ENCODE peak calls at places on chromosomes 5 and 9, in seven cellular contexts. T, H, Q, Z, U, I and A are unnamed samples. For H3K4me1, the result is how much of the 10 kb centered on the place peaks cover.

GRCh38 chr9:135100241-135101067 is 13.0 kb downstream of the OLFM1 start:
- DNase-seq in H (no peak), I (no peak), Z (no peak), Q (no peak), T (no peak), U (no peak), A (peak)

GRCh38 chr9:77523891-77524290 is 124.2 kb downstream of the GNA14 start:
- DNase-seq in Z (peak), U (no peak), I (no peak), T (no peak), Q (no peak), H (no peak), A (no peak)

GRCh38 chr9:7756088-7756487 is 43.5 kb downstream of the DMAC1 start:
- DNase-seq in U (no peak), Q (no peak), H (peak), I (no peak), T (no peak), Z (no peak), A (no peak)

GRCh38 chr5:132785355-132785754 is 8.3 kb upstream of the SEPTIN8 start:
- DNase-seq in U (no peak), Q (no peak), T (no peak), I (no peak), H (no peak), Z (no peak), A (no peak)

GRCh38 chr5:65819215-65819904 is 97.4 kb downstream of the NLN start:
- DNase-seq in I (no peak), Q (no peak), H (no peak), Z (no peak), T (no peak), U (no peak), A (no peak)

GRCh38 chr9:38708759-38709158 is 11.2 kb downstream of the FAM240B start:
- DNase-seq in T (no peak), I (no peak), Q (no peak), H (no peak), Z (no peak), U (no peak), A (no peak)

GRCh38 chr5:55557123-55557522 is 22.4 kb upstream of the PLPP1 start:
- DNase-seq in Q (no peak), H (no peak), I (no peak), U (no peak), T (no peak), Z (no peak), A (no peak)

GRCh38 chr5:43316421-43316820 is 3.2 kb upstream of the HMGCS1 start:
- DNase-seq in H (no peak), I (no peak), U (no peak), Q (no peak), T (no peak), Z (no peak), A (no peak)

GRCh38 chr9:2340046-2340760 is 281.4 kb upstream of the VLDLR start:
- DNase-seq in I (no peak), U (no peak), H (no peak), T (no peak), Z (no peak), Q (no peak), A (no peak)

GRCh38 chr9:97924386-97924785 is 2.1 kb upstream of the TRMO start:
- DNase-seq in I (no peak), U (no peak), Q (no peak), T (no peak), Z (no peak), H (no peak), A (no peak)

GRCh38 chr5:50476549-50476948 is 35.5 kb upstream of the EMB start:
- DNase-seq in Z (no peak), I (no peak), U (no peak), T (no peak), Q (no peak), H (no peak), A (no peak)

GRCh38 chr5:80238778-80239679 is 16.8 kb downstream of the SERINC5 start:
- DNase-seq in Q (no peak), T (no peak), U (peak), H (no peak), I (peak), Z (no peak), A (peak)

GRCh38 chr9:98317134-98317857 is 61.8 kb upstream of the TBC1D2 start:
- DNase-seq in T (no peak), H (no peak), I (no peak), Q (no peak), U (no peak), Z (no peak), A (no peak)

GRCh38 chr5:38401145-38401544 is 142.8 kb downstream of the EGFLAM start:
- DNase-seq in Z (no peak), T (no peak), U (no peak), H (no peak), Q (no peak), I (no peak), A (no peak)

GRCh38 chr9:108296056-108296455 is 559.7 kb downstream of the ACTL7B start:
- DNase-seq in U (no peak), Z (no peak), H (no peak), I (no peak), Q (no peak), T (no peak), A (no peak)

GRCh38 chr9:35556781-35557180 is 48.3 kb upstream of the TESK1 start:
- DNase-seq in T (no peak), U (no peak), H (no peak), I (no peak), Z (no peak), Q (no peak), A (no peak)

GRCh38 chr5:16568875-16569580 is 47.8 kb downstream of the RETREG1 start:
- DNase-seq in H (no peak), T (no peak), Z (no peak), I (peak), Q (no peak), U (no peak), A (no peak)

GRCh38 chr9:36214571-36214970 is 23.9 kb downstream of the CLTA start:
- DNase-seq in I (no peak), Q (no peak), Z (no peak), U (no peak), T (no peak), H (no peak), A (no peak)

GRCh38 chr5:7828269-7828668 is 22.7 kb downstream of the CFAP90 start:
- DNase-seq in U (no peak), I (peak), H (no peak), Q (no peak), T (no peak), Z (no peak), A (peak)

GRCh38 chr5:7754997-7755596 is 95.8 kb downstream of the CFAP90 start:
- DNase-seq in H (no peak), U (peak), T (no peak), Q (peak), Z (peak), I (no peak), A (peak)

GRCh38 chr5:44536650-44537260 is 147.5 kb upstream of the FGF10 start:
- DNase-seq in U (no peak), H (no peak), I (no peak), Q (peak), Z (peak), T (no peak), A (peak)

GRCh38 chr9:130254753-130255637 is 10.6 kb upstream of the HMCN2 start:
- DNase-seq in Q (no peak), T (no peak), H (no peak), Z (no peak), U (no peak), I (no peak), A (no peak)

GRCh38 chr9:137406876-137407589 is 15.9 kb downstream of the EXD3 start:
- DNase-seq in T (peak), Q (no peak), I (peak), Z (peak), U (peak), H (peak), A (peak)

GRCh38 chr9:124122813-124123462 is 111.4 kb downstream of the LHX2 start:
- DNase-seq in H (no peak), U (no peak), Z (no peak), Q (no peak), I (no peak), T (no peak), A (no peak)

GRCh38 chr5:71923755-71924154 is 183.5 kb upstream of the MAP1B start:
- DNase-seq in U (no peak), H (no peak), I (no peak), Z (no peak), T (no peak), Q (no peak), A (no peak)

GRCh38 chr9:76423216-76424177 is 29.3 kb upstream of the RFK start:
- DNase-seq in Q (no peak), U (no peak), I (no peak), Z (peak), T (no peak), H (peak), A (no peak)

GRCh38 chr5:149635394-149635793 is 54.1 kb downstream of the ARHGEF37 start:
- DNase-seq in U (no peak), T (no peak), I (no peak), Q (no peak), H (no peak), Z (no peak), A (no peak)

GRCh38 chr5:176948458-176948857 is 49.3 kb upstream of the HK3 start:
- DNase-seq in Z (no peak), U (no peak), I (no peak), H (no peak), Q (no peak), T (no peak), A (no peak)

GRCh38 chr9:694499-695154 is 146.9 kb upstream of the DMRT1 start:
- DNase-seq in Z (peak), Q (no peak), I (peak), T (no peak), H (no peak), U (no peak), A (no peak)

GRCh38 chr9:111965566-111966019 is 69.0 kb downstream of the UGCG start:
- DNase-seq in U (no peak), H (no peak), Z (peak), I (no peak), T (no peak), Q (peak), A (no peak)

DNA sequence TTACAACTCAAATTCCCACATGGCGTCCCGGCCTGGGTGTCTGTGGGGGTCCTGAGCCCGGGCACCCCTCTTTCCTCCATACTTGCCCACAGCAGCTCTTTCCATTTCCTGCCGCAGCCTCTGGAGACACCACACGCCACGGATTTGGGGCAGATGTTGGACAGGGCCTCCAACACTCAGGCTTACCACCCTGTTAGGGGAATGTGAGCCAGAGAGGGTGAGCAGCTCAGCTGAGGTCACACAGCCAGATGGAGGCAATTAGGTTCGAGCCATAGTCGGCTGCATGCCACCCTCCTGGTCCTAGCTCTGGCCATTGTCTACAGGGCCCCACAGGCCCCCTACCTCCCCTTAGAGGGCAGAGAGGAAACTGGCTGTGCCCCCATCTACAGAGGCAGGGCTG is 75.6 kb upstream of the STXBP1 start:
- DNase-seq in Z (no peak), Q (no peak), U (no peak), T (no peak), I (no peak), H (no peak), A (no peak)
- H3K4me1 ChIP-seq in Z (under half), Q (under half), U (under half), T (under half), I (half or more), H (under half), A (under half)

DNA sequence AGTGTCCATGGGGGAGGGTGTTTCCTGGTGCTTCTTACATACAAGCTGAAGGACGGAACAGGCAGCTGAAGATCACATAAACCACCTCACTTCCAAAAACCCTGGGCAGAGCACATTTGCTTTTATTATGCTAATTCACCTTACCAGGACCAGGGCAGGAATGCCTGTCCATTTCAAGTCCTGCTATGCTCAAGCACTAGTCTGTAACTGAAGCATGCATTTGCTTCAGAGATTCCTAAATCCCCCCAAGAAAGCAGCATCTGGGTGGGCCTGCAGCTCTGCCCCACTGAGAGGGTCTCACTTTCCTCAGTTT is 9.4 kb upstream of the NACC2 start:
- DNase-seq in Q (no peak), H (no peak), Z (no peak), U (no peak), T (no peak), I (no peak), A (no peak)
- H3K4me1 ChIP-seq in Q (under half), H (under half), Z (under half), U (under half), T (under half), I (half or more), A (under half)

GRCh38 chr5:82151217-82151616 is 126.9 kb downstream of the RPS23 start:
- DNase-seq in U (no peak), Q (no peak), I (no peak), H (no peak), T (no peak), Z (no peak), A (no peak)
- H3K4me1 ChIP-seq in U (under half), Q (under half), I (under half), H (under half), T (under half), Z (under half), A (under half)

DNA sequence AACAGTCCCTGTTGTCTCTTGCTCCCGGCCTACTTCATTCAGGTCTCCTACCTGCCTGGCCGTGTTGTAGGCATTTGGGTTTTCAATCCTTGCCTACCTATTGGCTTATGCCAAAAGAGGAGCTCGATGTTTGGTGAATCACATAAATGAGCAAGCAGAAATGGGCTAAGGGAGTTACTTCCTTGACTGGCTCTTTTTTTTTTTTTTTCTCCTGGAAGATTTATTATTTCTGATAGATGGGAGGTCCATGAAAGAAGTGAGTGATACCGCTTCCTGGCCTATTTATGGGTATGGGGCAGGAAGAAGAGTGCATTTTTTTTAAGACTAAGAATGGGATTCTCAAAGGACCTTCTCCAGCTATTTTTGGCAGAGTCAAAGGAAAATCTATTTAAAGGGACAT is 294.0 kb downstream of the ARHGAP26 start:
- DNase-seq in Z (no peak), I (no peak), T (no peak), Q (no peak), H (no peak), U (no peak), A (no peak)
- H3K4me1 ChIP-seq in Z (under half), I (half or more), T (under half), Q (under half), H (under half), U (under half), A (under half)

GRCh38 chr9:33164138-33164809 is 2.9 kb downstream of the B4GALT1 start:
- DNase-seq in U (no peak), T (no peak), Q (no peak), Z (no peak), H (peak), I (no peak), A (peak)

GRCh38 chr9:33161589-33162132 is 5.5 kb downstream of the B4GALT1 start:
- DNase-seq in Q (peak), H (no peak), Z (peak), T (no peak), I (no peak), U (no peak), A (no peak)

GRCh38 chr9:33161011-33161588 is 6.0 kb downstream of the B4GALT1 start:
- DNase-seq in T (peak), H (peak), Z (peak), I (peak), Q (peak), U (no peak), A (peak)

GRCh38 chr9:33163433-33164137 is 3.6 kb downstream of the B4GALT1 start:
- DNase-seq in U (no peak), T (no peak), Q (no peak), H (no peak), I (no peak), Z (no peak), A (no peak)

DNA sequence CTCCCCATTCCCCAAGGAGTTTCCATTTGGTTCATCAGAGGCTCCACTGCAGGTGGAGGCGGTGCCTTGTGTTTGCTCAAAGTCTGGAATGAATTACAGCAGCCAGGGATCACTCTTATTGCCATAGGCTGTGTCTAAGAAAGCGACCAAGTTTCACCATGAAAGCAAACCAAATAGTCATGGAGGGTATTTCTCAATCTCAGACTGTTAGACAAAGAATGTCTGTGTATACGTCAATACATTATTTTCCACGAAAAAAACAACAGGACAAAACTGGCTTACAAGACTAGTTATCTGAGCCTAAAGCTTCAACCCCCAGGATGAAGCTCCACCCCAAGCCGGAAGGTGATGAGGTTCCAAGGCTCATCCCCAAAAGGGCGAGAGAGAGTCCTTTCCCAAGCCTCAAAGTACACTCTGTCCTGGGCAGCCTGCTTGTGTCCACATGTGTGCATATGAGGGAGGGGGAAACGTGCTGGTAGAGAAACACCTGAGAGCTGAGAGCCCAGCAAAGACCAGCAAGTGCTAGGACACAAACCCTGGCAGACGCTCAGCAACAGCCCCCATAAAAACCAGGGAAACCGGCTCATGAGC is 4.3 kb downstream of the B4GALT1 start:
- DNase-seq in Q (no peak), T (no peak), U (no peak), H (no peak), Z (peak), I (no peak), A (peak)
- H3K4me1 ChIP-seq in Q (half or more), T (half or more), U (half or more), H (half or more), Z (half or more), I (half or more), A (half or more)

GRCh38 chr5:136015966-136016365 is 12.8 kb upstream of the TGFBI start:
- DNase-seq in T (no peak), Q (no peak), H (no peak), Z (no peak), U (no peak), I (no peak), A (no peak)
- H3K4me1 ChIP-seq in T (under half), Q (under half), H (under half), Z (half or more), U (under half), I (under half), A (under half)

DNA sequence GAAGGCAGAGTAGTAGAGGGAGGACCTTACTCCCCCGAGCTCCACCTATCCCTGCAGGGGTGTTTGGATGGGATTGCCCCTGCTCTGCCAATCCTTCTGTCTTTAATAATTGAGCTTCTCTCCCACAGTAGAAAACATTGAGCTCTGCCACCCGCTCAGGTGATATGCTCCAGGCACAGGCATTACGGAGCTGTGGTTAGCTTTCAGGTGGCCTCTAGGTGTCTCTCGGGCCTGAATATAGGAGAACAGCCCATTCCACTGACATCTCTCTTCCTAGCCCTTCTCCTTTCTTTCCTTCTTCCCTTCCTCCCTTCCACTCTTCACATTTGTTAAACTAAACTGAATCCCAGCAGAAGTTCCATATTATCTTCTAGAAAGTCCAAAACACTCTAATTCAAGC is 203.4 kb downstream of the SYK start:
- DNase-seq in T (no peak), I (no peak), Q (no peak), Z (no peak), U (no peak), H (no peak), A (no peak)
- H3K4me1 ChIP-seq in T (under half), I (under half), Q (under half), Z (under half), U (under half), H (under half), A (under half)

GRCh38 chr5:144374637-144375036 is 204.0 kb downstream of the KCTD16 start:
- DNase-seq in T (no peak), Z (no peak), I (no peak), Q (no peak), H (no peak), U (no peak), A (no peak)

GRCh38 chr5:144370273-144370672 is 199.6 kb downstream of the KCTD16 start:
- DNase-seq in H (no peak), I (no peak), Q (no peak), Z (no peak), T (no peak), U (no peak), A (no peak)

GRCh38 chr5:144368556-144368955 is 197.9 kb downstream of the KCTD16 start:
- DNase-seq in T (no peak), H (no peak), Q (no peak), U (no peak), I (no peak), Z (no peak), A (no peak)

DNA sequence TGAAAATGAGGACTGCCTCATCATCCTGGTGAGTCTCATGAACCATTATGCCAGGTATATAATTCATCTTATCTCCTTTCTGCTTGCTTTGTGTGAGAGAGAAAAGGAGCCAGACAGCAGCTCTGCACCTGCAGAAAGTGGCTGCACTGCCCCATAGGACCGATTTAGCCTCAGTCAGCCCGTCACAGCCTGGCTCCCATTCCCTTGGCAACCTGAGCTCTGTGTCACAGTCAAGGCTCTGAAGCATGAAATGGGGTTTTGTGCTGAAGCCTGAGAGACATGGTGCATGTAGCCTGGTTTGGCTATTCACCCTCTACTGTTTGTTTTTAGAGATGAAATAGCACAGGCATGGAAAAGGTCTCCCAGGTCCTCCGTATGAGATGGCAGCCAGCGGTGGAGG is 198.3 kb downstream of the KCTD16 start:
- DNase-seq in I (no peak), Q (no peak), Z (no peak), U (peak), T (no peak), H (no peak), A (no peak)
- H3K4me1 ChIP-seq in I (under half), Q (under half), Z (under half), U (half or more), T (under half), H (under half), A (under half)